ENCODE peak calls at places on chromosomes 6 and 20, in six cellular contexts. One of them, this sample, is unnamed. For H3K4me1 and H3K27me3, the result is how much of the 10 kb centered on the place peaks cover.

GRCh38 chr20:57993738-57994431 is 234.6 kb downstream of the ANKRD60 start:
- DNase-seq in pancreas: no peak
- DNase-seq in GM23338: no peak
- DNase-seq in fibroblast of lung: no peak
- DNase-seq in neural progenitor cell: no peak
- DNase-seq in tibial nerve: no peak
- DNase-seq in this sample: peak

GRCh38 chr6:308768-309167 is 16.5 kb downstream of the DUSP22 start:
- DNase-seq in fibroblast of lung: no peak
- DNase-seq in pancreas: no peak
- DNase-seq in tibial nerve: no peak
- DNase-seq in GM23338: no peak
- DNase-seq in neural progenitor cell: no peak
- DNase-seq in this sample: no peak

GRCh38 chr20:11379257-11380011 is 538.3 kb upstream of the BTBD3 start:
- DNase-seq in fibroblast of lung: no peak
- DNase-seq in neural progenitor cell: peak
- DNase-seq in GM23338: peak
- DNase-seq in tibial nerve: no peak
- DNase-seq in pancreas: no peak
- DNase-seq in this sample: no peak

GRCh38 chr20:15012551-15012950 is 675.1 kb upstream of the FLRT3 start:
- DNase-seq in neural progenitor cell: peak
- DNase-seq in tibial nerve: no peak
- DNase-seq in pancreas: no peak
- DNase-seq in fibroblast of lung: no peak
- DNase-seq in GM23338: no peak
- DNase-seq in this sample: no peak

GRCh38 chr6:99294786-99295185 is 54.7 kb downstream of the FAXC start:
- DNase-seq in pancreas: no peak
- DNase-seq in fibroblast of lung: no peak
- DNase-seq in neural progenitor cell: no peak
- DNase-seq in tibial nerve: no peak
- DNase-seq in GM23338: no peak
- DNase-seq in this sample: no peak

GRCh38 chr6:170448317-170448716 is 104.8 kb downstream of the PSMB1 start:
- DNase-seq in neural progenitor cell: no peak
- DNase-seq in pancreas: no peak
- DNase-seq in fibroblast of lung: no peak
- DNase-seq in tibial nerve: no peak
- DNase-seq in GM23338: no peak
- DNase-seq in this sample: peak

GRCh38 chr6:167817729-167818128 is 9.0 kb upstream of the AFDN start:
- DNase-seq in pancreas: no peak
- DNase-seq in neural progenitor cell: no peak
- DNase-seq in fibroblast of lung: no peak
- DNase-seq in GM23338: no peak
- DNase-seq in tibial nerve: no peak
- DNase-seq in this sample: no peak

GRCh38 chr6:154403803-154404202 is 47.2 kb upstream of the IPCEF1 start:
- DNase-seq in neural progenitor cell: no peak
- DNase-seq in GM23338: no peak
- DNase-seq in fibroblast of lung: peak
- DNase-seq in tibial nerve: no peak
- DNase-seq in pancreas: no peak
- DNase-seq in this sample: peak

GRCh38 chr20:6704132-6704861 is 63.2 kb upstream of the BMP2 start:
- DNase-seq in pancreas: peak
- DNase-seq in neural progenitor cell: no peak
- DNase-seq in tibial nerve: no peak
- DNase-seq in GM23338: no peak
- DNase-seq in fibroblast of lung: peak
- DNase-seq in this sample: no peak

GRCh38 chr20:57248132-57248797 is 18.2 kb downstream of the BMP7 start:
- DNase-seq in fibroblast of lung: no peak
- DNase-seq in pancreas: no peak
- DNase-seq in neural progenitor cell: no peak
- DNase-seq in GM23338: no peak
- DNase-seq in tibial nerve: no peak
- DNase-seq in this sample: no peak

GRCh38 chr20:23441850-23442313 is 2.4 kb downstream of the CSTL1 start:
- DNase-seq in pancreas: peak
- DNase-seq in fibroblast of lung: peak
- DNase-seq in GM23338: peak
- DNase-seq in neural progenitor cell: peak
- DNase-seq in tibial nerve: peak
- DNase-seq in this sample: peak

GRCh38 chr6:167572106-167572505 is 247.2 kb downstream of the TTLL2 start:
- DNase-seq in tibial nerve: no peak
- DNase-seq in GM23338: no peak
- DNase-seq in fibroblast of lung: no peak
- DNase-seq in pancreas: no peak
- DNase-seq in neural progenitor cell: no peak
- DNase-seq in this sample: no peak

GRCh38 chr20:1376007-1376406 is 16.8 kb downstream of the FKBP1A start:
- DNase-seq in GM23338: no peak
- DNase-seq in pancreas: no peak
- DNase-seq in tibial nerve: no peak
- DNase-seq in neural progenitor cell: no peak
- DNase-seq in fibroblast of lung: no peak
- DNase-seq in this sample: no peak

GRCh38 chr6:100657678-100658330 is 193.1 kb upstream of the SIM1 start:
- DNase-seq in pancreas: no peak
- DNase-seq in tibial nerve: no peak
- DNase-seq in GM23338: no peak
- DNase-seq in neural progenitor cell: no peak
- DNase-seq in fibroblast of lung: peak
- DNase-seq in this sample: no peak

GRCh38 chr20:50385733-50386640 is 124.2 kb upstream of the PTPN1 start:
- DNase-seq in tibial nerve: no peak
- DNase-seq in GM23338: no peak
- DNase-seq in neural progenitor cell: no peak
- DNase-seq in fibroblast of lung: peak
- DNase-seq in pancreas: no peak
- DNase-seq in this sample: peak

GRCh38 chr6:44257007-44257752 is at the start of gene SLC35B2:
- DNase-seq in neural progenitor cell: peak
- DNase-seq in tibial nerve: peak
- DNase-seq in fibroblast of lung: peak
- DNase-seq in GM23338: peak
- DNase-seq in pancreas: peak
- DNase-seq in this sample: peak

GRCh38 chr6:89047473-89047872 is 33.1 kb upstream of the PNRC1 start:
- DNase-seq in pancreas: no peak
- DNase-seq in tibial nerve: no peak
- DNase-seq in fibroblast of lung: no peak
- DNase-seq in neural progenitor cell: no peak
- DNase-seq in GM23338: no peak
- DNase-seq in this sample: no peak

GRCh38 chr6:31058128-31058894 is 48.0 kb downstream of the MUC22 start:
- DNase-seq in neural progenitor cell: peak
- DNase-seq in pancreas: no peak
- DNase-seq in tibial nerve: no peak
- DNase-seq in fibroblast of lung: peak
- DNase-seq in GM23338: peak
- DNase-seq in this sample: no peak

GRCh38 chr6:41443616-41444525 is 102.3 kb upstream of the FOXP4 start:
- DNase-seq in GM23338: no peak
- DNase-seq in fibroblast of lung: peak
- DNase-seq in neural progenitor cell: no peak
- DNase-seq in tibial nerve: no peak
- DNase-seq in pancreas: no peak
- DNase-seq in this sample: no peak

GRCh38 chr6:9186148-9186547 is 750.8 kb upstream of the SLC35B3 start:
- DNase-seq in neural progenitor cell: no peak
- DNase-seq in GM23338: no peak
- DNase-seq in tibial nerve: no peak
- DNase-seq in fibroblast of lung: no peak
- DNase-seq in pancreas: no peak
- DNase-seq in this sample: no peak

GRCh38 chr6:3752538-3753227 is 1.2 kb upstream of the PXDC1 start:
- DNase-seq in neural progenitor cell: no peak
- DNase-seq in GM23338: peak
- DNase-seq in tibial nerve: no peak
- DNase-seq in pancreas: no peak
- DNase-seq in fibroblast of lung: no peak
- DNase-seq in this sample: no peak

GRCh38 chr20:36792422-36792821 is 18.9 kb upstream of the DSN1 start:
- DNase-seq in neural progenitor cell: peak
- DNase-seq in fibroblast of lung: peak
- DNase-seq in GM23338: peak
- DNase-seq in tibial nerve: no peak
- DNase-seq in pancreas: peak
- DNase-seq in this sample: peak

GRCh38 chr6:75693534-75693933 is 55.5 kb upstream of the MYO6 start:
- DNase-seq in fibroblast of lung: peak
- DNase-seq in pancreas: no peak
- DNase-seq in neural progenitor cell: no peak
- DNase-seq in tibial nerve: no peak
- DNase-seq in GM23338: no peak
- DNase-seq in this sample: no peak

GRCh38 chr6:128305228-128305627 is 215.2 kb downstream of the PTPRK start:
- DNase-seq in neural progenitor cell: no peak
- DNase-seq in GM23338: no peak
- DNase-seq in tibial nerve: no peak
- DNase-seq in fibroblast of lung: peak
- DNase-seq in pancreas: no peak
- DNase-seq in this sample: no peak

GRCh38 chr20:1266167-1266973 is at the start of gene SNPH:
- DNase-seq in pancreas: peak
- DNase-seq in fibroblast of lung: peak
- DNase-seq in tibial nerve: peak
- DNase-seq in neural progenitor cell: peak
- DNase-seq in GM23338: peak
- DNase-seq in this sample: peak

GRCh38 chr6:149340200-149340599 is 22.7 kb downstream of the TAB2 start:
- DNase-seq in GM23338: no peak
- DNase-seq in fibroblast of lung: no peak
- DNase-seq in neural progenitor cell: no peak
- DNase-seq in tibial nerve: no peak
- DNase-seq in pancreas: no peak
- DNase-seq in this sample: no peak

DNA sequence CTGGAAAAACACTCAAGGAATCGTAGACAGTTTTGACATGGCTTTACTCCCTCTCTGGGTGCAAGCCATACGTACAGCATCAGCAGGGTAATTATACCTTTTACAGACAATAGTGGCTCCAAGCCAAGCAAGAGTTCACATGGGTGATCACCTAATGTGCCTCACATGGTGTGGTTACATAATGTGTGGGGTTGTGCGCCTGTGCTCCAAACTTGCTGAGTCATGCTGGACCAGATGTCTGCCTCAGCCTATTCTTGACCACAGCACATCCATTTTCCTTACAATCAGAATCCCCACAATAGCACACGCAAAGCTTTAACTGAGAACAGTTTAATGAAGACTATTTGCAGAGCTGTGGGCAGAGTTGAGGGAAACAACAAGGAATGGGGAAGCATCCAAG is 74.5 kb downstream of the ALDH8A1 start:
- DNase-seq in GM23338: no peak
- DNase-seq in pancreas: no peak
- DNase-seq in tibial nerve: no peak
- DNase-seq in fibroblast of lung: peak
- DNase-seq in neural progenitor cell: no peak
- DNase-seq in this sample: no peak
- H3K27ac ChIP-seq in GM23338: no peak
- H3K27ac ChIP-seq in pancreas: no peak
- H3K27ac ChIP-seq in tibial nerve: no peak
- H3K27ac ChIP-seq in fibroblast of lung: no peak
- H3K27ac ChIP-seq in neural progenitor cell: no peak
- H3K27ac ChIP-seq in this sample: no peak

DNA sequence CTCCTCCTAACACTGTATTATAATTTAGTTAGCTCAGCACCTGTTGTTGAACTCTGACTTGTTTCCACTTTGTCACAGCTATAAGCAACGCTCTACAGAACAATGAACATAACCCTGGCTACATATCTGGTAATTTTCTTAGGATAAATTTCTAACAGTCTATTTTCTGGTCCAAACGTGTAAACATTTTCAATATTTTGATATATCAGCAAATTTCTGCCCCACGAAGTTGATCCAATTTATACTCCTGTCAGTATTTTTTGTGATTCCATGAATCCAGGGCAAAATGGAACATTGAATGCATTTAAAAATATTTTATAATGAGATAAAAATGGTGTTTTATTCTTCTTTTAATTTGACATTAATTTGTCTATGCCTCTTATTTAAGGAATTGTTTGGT is 448.5 kb upstream of the AGPAT4 start:
- DNase-seq in GM23338: no peak
- DNase-seq in tibial nerve: no peak
- DNase-seq in neural progenitor cell: no peak
- DNase-seq in fibroblast of lung: no peak
- DNase-seq in pancreas: no peak
- DNase-seq in this sample: no peak
- H3K4me1 ChIP-seq in GM23338: under half
- H3K4me1 ChIP-seq in tibial nerve: under half
- H3K4me1 ChIP-seq in neural progenitor cell: under half
- H3K4me1 ChIP-seq in fibroblast of lung: under half
- H3K4me1 ChIP-seq in pancreas: under half
- H3K4me1 ChIP-seq in this sample: under half

GRCh38 chr6:106383573-106383972 is 23.1 kb downstream of the CRYBG1 start:
- DNase-seq in pancreas: no peak
- DNase-seq in tibial nerve: no peak
- DNase-seq in neural progenitor cell: no peak
- DNase-seq in GM23338: no peak
- DNase-seq in fibroblast of lung: peak
- DNase-seq in this sample: no peak

GRCh38 chr6:106385530-106385929 is 25.0 kb downstream of the CRYBG1 start:
- DNase-seq in neural progenitor cell: no peak
- DNase-seq in fibroblast of lung: no peak
- DNase-seq in GM23338: no peak
- DNase-seq in tibial nerve: no peak
- DNase-seq in pancreas: no peak
- DNase-seq in this sample: no peak

GRCh38 chr6:106390088-106390487 is 29.6 kb downstream of the CRYBG1 start:
- DNase-seq in pancreas: no peak
- DNase-seq in tibial nerve: no peak
- DNase-seq in fibroblast of lung: no peak
- DNase-seq in neural progenitor cell: no peak
- DNase-seq in GM23338: no peak
- DNase-seq in this sample: no peak

DNA sequence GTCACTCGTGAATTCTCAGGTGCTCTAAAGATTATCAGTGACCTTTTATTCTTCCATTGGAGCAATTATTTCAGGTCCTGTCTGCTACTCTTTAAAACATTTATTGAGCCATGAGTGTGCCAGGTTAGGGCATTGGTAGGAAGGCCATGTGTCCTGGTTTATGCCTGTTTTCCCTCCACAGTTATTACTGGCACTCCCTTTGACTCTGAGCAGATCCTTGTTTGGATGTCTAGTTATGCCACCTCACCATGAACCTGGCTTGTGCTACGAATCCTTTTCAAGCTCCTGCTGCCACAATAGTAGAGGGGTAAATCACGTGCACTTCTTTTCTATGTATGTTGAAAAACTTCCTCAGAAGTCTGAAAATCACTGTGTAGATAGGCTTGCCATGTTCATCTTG is 27.4 kb downstream of the CRYBG1 start:
- DNase-seq in fibroblast of lung: no peak
- DNase-seq in GM23338: no peak
- DNase-seq in neural progenitor cell: no peak
- DNase-seq in tibial nerve: no peak
- DNase-seq in pancreas: no peak
- DNase-seq in this sample: no peak
- H3K27me3 ChIP-seq in fibroblast of lung: under half
- H3K27me3 ChIP-seq in GM23338: under half
- H3K27me3 ChIP-seq in neural progenitor cell: under half
- H3K27me3 ChIP-seq in tibial nerve: under half
- H3K27me3 ChIP-seq in pancreas: under half
- H3K27me3 ChIP-seq in this sample: under half

GRCh38 chr6:134435814-134436280 is 117.9 kb upstream of the SGK1 start:
- DNase-seq in neural progenitor cell: no peak
- DNase-seq in tibial nerve: no peak
- DNase-seq in GM23338: no peak
- DNase-seq in pancreas: no peak
- DNase-seq in fibroblast of lung: no peak
- DNase-seq in this sample: no peak
- H3K27ac ChIP-seq in neural progenitor cell: no peak
- H3K27ac ChIP-seq in tibial nerve: peak
- H3K27ac ChIP-seq in GM23338: no peak
- H3K27ac ChIP-seq in pancreas: peak
- H3K27ac ChIP-seq in fibroblast of lung: peak
- H3K27ac ChIP-seq in this sample: no peak

This sample was measured in aorta.